ENCODE peak calls at places on chromosomes 2 and 18, in five cellular contexts. N, M, U, S and I are unnamed samples. For H3K4me1, the result is how much of the 10 kb centered on the place peaks cover.

GRCh38 chr2:109526442-109526970 is 87.3 kb downstream of the SEPTIN10 start:
- DNase-seq in N (peak), M (peak), U (no peak), S (no peak), I (no peak)

GRCh38 chr2:238290079-238290478 is 1.7 kb upstream of the PER2 start:
- DNase-seq in N (peak), S (peak), M (peak), U (peak), I (peak)

GRCh38 chr2:63875143-63875542 is 33.4 kb downstream of the UGP2 start:
- DNase-seq in M (no peak), S (no peak), N (no peak), U (no peak), I (no peak)

GRCh38 chr2:237165405-237166276 is 80.0 kb downstream of the COPS8 start:
- DNase-seq in N (no peak), U (peak), S (peak), M (no peak), I (no peak)

GRCh38 chr2:9897331-9897737 is 54.1 kb downstream of the TAF1B start:
- DNase-seq in S (peak), U (no peak), N (no peak), M (peak), I (peak)

GRCh38 chr2:120423167-120423943 is 77.4 kb downstream of the INHBB start:
- DNase-seq in U (no peak), N (peak), S (no peak), M (no peak), I (no peak)

GRCh38 chr2:96685592-96686459 is 43.3 kb downstream of the FER1L5 start:
- DNase-seq in S (no peak), U (peak), M (peak), N (no peak), I (no peak)

GRCh38 chr2:132252191-132252893 is 90.6 kb upstream of the ANKRD30BL start:
- DNase-seq in N (peak), U (no peak), S (no peak), M (no peak), I (peak)

GRCh38 chr2:146239392-146240135 is 1605.3 kb upstream of the ACVR2A start:
- DNase-seq in S (no peak), N (no peak), U (no peak), M (no peak), I (no peak)

GRCh38 chr2:68320118-68320641 is 431 bp upstream of the CNRIP1 start:
- DNase-seq in S (no peak), U (peak), M (peak), N (no peak), I (peak)

GRCh38 chr2:64869126-64869525 is 120.1 kb upstream of the SLC1A4 start:
- DNase-seq in N (no peak), S (no peak), M (no peak), U (peak), I (peak)

GRCh38 chr18:67517224-67517765 is 775 bp upstream of the DSEL start:
- DNase-seq in N (no peak), U (peak), S (no peak), M (peak), I (peak)

GRCh38 chr2:204945376-204945775 is 400.1 kb downstream of the PARD3B start:
- DNase-seq in M (no peak), N (no peak), U (no peak), S (no peak), I (no peak)

GRCh38 chr2:131062066-131062465 is 31.2 kb downstream of the FAM168B start:
- DNase-seq in N (no peak), S (no peak), M (no peak), U (no peak), I (no peak)

GRCh38 chr2:212863185-212863588 is 288.2 kb downstream of the IKZF2 start:
- DNase-seq in S (peak), U (peak), M (no peak), N (peak), I (no peak)

GRCh38 chr2:174473796-174474195 is 13.0 kb downstream of the GPR155 start:
- DNase-seq in M (no peak), U (no peak), N (no peak), S (no peak), I (no peak)

GRCh38 chr2:54009549-54009948 is 38.8 kb upstream of the PSME4 start:
- DNase-seq in N (no peak), S (no peak), M (no peak), U (no peak), I (no peak)

GRCh38 chr2:111967018-111967417 is 68.6 kb downstream of the MERTK start:
- DNase-seq in S (no peak), U (no peak), M (no peak), N (no peak), I (no peak)

GRCh38 chr18:43663159-43663558 is 385.9 kb upstream of the SYT4 start:
- DNase-seq in M (no peak), S (no peak), N (no peak), U (no peak), I (no peak)

GRCh38 chr2:159557437-159558034 is 58.8 kb downstream of the BAZ2B start:
- DNase-seq in M (no peak), N (no peak), S (peak), U (peak), I (no peak)

GRCh38 chr2:138814123-138814883 is 34.1 kb upstream of the NXPH2 start:
- DNase-seq in U (peak), M (no peak), S (peak), N (no peak), I (no peak)

GRCh38 chr18:59481436-59481835 is 122.4 kb upstream of the LMAN1 start:
- DNase-seq in U (no peak), M (no peak), N (no peak), S (no peak), I (no peak)

GRCh38 chr2:120626566-120626965 is 109.1 kb upstream of the GLI2 start:
- DNase-seq in S (no peak), M (peak), U (no peak), N (peak), I (no peak)

GRCh38 chr2:231497651-231498050 is 32.6 kb downstream of the NMUR1 start:
- DNase-seq in U (no peak), M (no peak), N (no peak), S (no peak), I (no peak)

GRCh38 chr18:70195852-70196434 is 9.5 kb downstream of the RTTN start:
- DNase-seq in U (peak), S (no peak), N (no peak), M (no peak), I (no peak)

GRCh38 chr2:16155351-16156145 is 215.2 kb downstream of the MYCN start:
- DNase-seq in S (no peak), U (no peak), M (no peak), N (no peak), I (no peak)

GRCh38 chr2:163692081-163692480 is 43.7 kb downstream of the FIGN start:
- DNase-seq in M (no peak), U (no peak), N (no peak), S (no peak), I (no peak)

GRCh38 chr2:226399006-226399405 is 400.6 kb downstream of the IRS1 start:
- DNase-seq in S (no peak), M (no peak), U (no peak), N (no peak), I (no peak)

DNA sequence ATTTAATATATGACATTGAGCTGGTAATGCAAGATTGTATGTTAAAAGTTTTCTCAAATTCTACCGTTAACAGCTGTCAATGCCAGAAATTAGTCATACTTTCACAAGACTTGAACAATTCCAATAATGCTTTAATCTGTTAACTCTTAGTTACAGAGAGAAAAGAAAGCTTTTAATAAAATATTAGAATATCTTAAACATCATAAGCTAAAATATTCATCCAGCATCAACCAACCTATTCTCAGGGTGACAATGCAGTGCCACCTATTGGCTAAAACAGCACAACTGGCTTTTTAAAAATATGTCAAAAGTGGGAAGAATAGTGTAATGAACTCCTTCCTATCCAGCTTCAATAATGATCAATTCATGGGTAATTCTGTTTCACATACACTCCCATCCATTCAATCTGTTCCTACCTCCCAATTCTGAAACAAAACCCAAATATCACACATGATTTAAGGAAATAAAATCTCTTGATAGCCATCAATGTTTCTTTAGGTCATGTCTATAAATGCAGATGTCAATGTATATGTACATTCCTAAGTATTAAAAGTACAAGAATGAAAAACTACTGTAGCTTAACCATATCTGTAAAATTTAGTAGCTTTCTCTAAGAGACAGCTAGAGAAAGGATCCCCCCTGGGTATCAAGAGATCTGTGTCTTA is 79.8 kb upstream of the CCDC141 start:
- DNase-seq in N (no peak), S (no peak), U (peak), M (no peak), I (no peak)
- TF ChIP-seq CTCF in N (no peak), S (peak), U (peak), M (peak), I (peak)

GRCh38 chr2:20619624-20620024 is 31.3 kb downstream of the HS1BP3 start:
- DNase-seq in M (peak), U (no peak), N (peak), S (no peak), I (peak)

GRCh38 chr2:20617892-20618467 is 32.9 kb downstream of the HS1BP3 start:
- DNase-seq in U (no peak), S (peak), N (peak), M (peak), I (peak)

GRCh38 chr2:20618886-20619521 is 31.9 kb downstream of the HS1BP3 start:
- DNase-seq in U (no peak), M (peak), S (no peak), N (peak), I (peak)

GRCh38 chr2:20617081-20617575 is 33.8 kb downstream of the HS1BP3 start:
- DNase-seq in U (peak), M (peak), S (no peak), N (peak), I (peak)

GRCh38 chr2:20618468-20618885 is 32.4 kb downstream of the HS1BP3 start:
- DNase-seq in N (no peak), S (no peak), M (peak), U (no peak), I (no peak)
- H3K4me1 ChIP-seq in N (half or more), S (under half), M (under half), U (under half), I (half or more)

GRCh38 chr2:76980067-76980466 is 542.1 kb downstream of the LRRTM4 start:
- DNase-seq in N (no peak), U (no peak), M (no peak), S (no peak), I (no peak)

GRCh38 chr2:76985387-76986136 is 536.6 kb downstream of the LRRTM4 start:
- DNase-seq in U (peak), N (no peak), M (no peak), S (no peak), I (no peak)

DNA sequence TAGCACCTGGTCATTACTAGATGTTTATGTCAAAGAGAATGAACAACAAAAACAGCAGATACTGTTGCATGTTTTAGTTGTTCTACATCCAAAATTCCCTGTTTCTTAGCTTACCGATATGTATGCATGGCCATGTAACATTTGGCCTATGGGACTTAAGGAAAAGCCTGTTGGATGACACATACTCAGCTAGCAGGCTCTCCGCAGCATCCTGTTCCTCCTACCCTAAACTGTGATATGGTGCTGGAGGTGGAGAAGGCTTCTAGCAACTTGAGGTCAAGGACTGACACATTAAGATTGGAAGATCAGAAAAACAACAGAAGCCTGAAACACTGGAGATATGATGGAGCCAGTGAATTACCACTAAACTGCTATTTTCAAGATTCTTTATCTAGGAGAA is 537.8 kb downstream of the LRRTM4 start:
- DNase-seq in N (no peak), U (no peak), S (no peak), M (no peak), I (no peak)
- TF ChIP-seq POLR2AphosphoS5 in N (no peak), U (no peak), S (no peak), M (no peak), I (no peak)

DNA sequence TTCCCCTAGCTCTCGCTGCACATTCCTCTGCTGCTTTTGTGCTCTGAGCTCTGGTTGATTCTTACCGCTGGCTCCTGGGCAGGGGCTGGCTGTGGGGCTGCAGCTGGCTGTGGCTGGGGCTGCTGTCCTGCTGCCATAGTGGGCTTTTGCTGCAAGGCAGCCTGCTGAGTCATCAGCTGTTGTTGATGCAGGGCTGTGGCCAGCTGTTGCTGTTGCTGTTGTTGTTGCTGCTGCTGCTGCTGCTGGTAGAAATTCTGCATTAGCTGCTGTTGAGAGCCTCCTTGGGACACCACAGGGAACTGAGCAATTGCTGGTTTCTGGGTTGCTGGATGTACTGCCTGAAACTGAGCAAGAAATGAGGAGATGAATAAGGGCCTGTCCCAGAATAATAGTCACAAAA is 77.2 kb upstream of the NFU1 start:
- DNase-seq in U (peak), S (no peak), M (no peak), N (no peak), I (no peak)
- TF ChIP-seq CTCF in U (no peak), S (no peak), M (no peak), N (no peak), I (no peak)

DNA sequence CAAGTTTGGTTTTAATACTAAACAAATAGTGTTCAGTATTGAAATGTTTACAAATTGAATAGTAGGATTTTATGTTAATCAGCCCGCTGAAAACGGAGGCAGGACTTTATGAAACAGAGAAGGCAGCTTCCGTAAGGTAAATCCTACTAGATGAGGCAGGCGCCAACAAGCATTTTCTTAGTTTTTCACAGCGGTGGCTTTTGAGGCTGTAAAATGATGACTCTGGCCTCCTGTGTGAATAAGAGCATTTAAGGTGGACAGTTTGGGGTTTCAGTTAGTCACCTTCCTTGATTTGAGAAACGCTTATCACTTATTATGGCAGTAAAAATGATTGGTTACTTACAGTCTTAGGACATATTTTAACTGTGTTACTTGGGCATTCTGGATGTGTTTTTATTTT is 212.9 kb downstream of the PTGR3 start:
- DNase-seq in N (no peak), S (no peak), U (no peak), M (no peak), I (no peak)
- H3K4me1 ChIP-seq in N (under half), S (under half), U (under half), M (under half), I (under half)

GRCh38 chr18:3388323-3388722 is 61.6 kb upstream of the TGIF1 start:
- DNase-seq in U (no peak), N (no peak), M (no peak), S (no peak), I (no peak)
- TF ChIP-seq POLR2AphosphoS5 in U (no peak), N (no peak), M (no peak), S (no peak), I (no peak)

DNA sequence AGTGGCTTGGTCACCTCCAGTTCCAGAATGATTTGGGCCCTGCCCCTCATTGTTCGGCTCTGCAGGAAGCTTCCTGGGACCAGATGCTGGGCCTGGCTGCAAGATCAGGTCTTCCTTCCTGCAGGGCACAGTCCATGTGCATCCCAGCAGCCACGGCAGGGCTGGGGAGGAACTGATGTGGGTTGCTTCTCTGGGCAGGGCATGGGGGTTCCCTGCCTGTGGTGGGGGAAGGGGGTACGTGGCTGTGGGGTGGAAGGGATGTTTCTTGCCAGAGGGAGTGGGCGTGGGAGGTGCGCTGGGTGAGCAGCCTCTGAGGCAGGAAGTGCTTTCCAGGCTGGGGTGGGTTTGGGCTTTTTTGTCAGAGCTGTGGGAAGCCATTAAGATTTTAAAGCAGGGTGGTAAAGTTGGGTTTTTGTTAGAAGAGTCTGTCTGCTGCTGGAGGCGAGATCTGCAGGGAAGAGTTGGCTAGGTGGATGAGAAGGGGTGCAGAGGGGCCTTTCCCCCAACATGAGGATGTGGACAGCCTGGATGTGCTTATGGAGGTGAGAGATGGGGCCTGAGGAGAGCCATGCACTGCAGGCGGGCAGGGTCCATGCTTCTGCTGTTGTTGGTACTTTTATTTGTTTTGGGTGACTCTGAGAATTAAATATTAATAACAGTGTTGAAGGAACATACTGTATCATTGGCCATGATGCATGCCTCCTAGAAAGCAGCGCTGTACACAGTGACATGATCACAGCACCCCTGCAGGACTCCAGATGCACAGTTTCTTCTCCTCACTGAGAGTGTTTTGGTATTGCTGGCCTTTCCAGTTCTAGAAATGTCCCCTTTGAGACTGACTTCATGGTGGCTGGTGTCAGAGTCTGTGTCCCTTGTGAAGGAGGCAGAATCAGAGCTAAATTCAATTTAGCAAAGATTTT is 45.3 kb downstream of the DGKD start:
- DNase-seq in U (peak), S (no peak), N (no peak), M (no peak), I (peak)
- TF ChIP-seq CTCF in U (no peak), S (no peak), N (no peak), M (no peak), I (no peak)

GRCh38 chr2:173349295-173349694 is 5.4 kb upstream of the CDCA7 start:
- DNase-seq in S (no peak), M (no peak), U (no peak), N (no peak), I (no peak)
- H3K4me1 ChIP-seq in S (under half), M (under half), U (under half), N (under half), I (under half)

GRCh38 chr2:235463893-235464292 is 29.9 kb upstream of the AGAP1 start:
- DNase-seq in U (no peak), S (no peak), N (no peak), M (no peak), I (no peak)

GRCh38 chr2:235471186-235471747 is 22.6 kb upstream of the AGAP1 start:
- DNase-seq in U (no peak), N (no peak), S (no peak), M (no peak), I (no peak)

GRCh38 chr2:235467586-235467985 is 26.3 kb upstream of the AGAP1 start:
- DNase-seq in S (no peak), M (no peak), N (no peak), U (no peak), I (no peak)

GRCh38 chr2:235472443-235472842 is 21.4 kb upstream of the AGAP1 start:
- DNase-seq in U (no peak), S (no peak), N (no peak), M (no peak), I (no peak)

DNA sequence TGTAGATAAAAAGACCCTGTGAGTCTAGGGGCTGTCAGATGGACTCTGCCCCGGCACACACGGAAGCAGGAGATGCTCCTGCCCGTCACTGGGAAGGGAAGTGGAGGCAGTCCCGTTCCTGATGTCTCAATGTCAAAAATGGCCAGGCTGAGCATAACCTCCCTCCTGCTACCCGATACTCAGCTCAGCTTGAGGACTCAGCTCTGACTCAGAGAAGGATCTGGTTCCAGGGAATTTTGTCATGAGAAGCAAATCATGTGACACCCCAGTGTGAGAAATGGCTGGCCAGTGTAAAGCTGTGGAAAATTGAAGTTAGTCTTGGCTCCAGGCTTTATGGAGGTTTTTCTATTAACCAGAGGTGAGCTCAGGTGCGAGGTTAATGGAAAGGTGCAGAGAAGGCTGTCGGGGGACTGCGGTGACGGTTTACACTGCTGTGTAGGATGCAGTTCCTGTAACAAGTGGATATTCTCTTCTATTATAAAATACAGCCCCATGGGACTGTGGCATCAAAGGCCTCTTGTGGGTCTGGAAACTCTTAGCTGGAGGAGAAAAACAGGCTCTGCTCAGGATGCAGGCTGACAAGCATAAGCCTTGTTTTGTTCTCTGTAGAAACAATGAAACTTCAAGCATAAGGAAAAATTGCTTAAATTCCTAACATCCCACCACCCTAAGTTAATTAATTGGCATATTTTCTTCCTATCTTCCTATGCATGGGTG is 24.7 kb upstream of the AGAP1 start:
- DNase-seq in M (peak), U (peak), N (no peak), S (peak), I (no peak)
- TF ChIP-seq POLR2AphosphoS5 in M (no peak), U (no peak), N (no peak), S (peak), I (no peak)

GRCh38 chr2:230023313-230023712 is 45.4 kb downstream of the SLC16A14 start:
- DNase-seq in N (no peak), U (peak), M (no peak), S (no peak), I (no peak)
- TF ChIP-seq CTCF in N (no peak), U (no peak), M (no peak), S (no peak), I (no peak)